ENCODE peak calls at places on chromosome 2, in ten cellular contexts. J, E, A, R, K, G, Z, I, X and B are unnamed samples.

GRCh38 chr2:8633186-8633734 is 48.6 kb upstream of the ID2 start:
- DNase-seq in J (no peak), E (no peak), A (no peak), R (no peak), K (no peak), G (peak; percentile 52), Z (no peak), I (no peak), X (no peak), B (no peak)

GRCh38 chr2:200428961-200429665 is 80.8 kb downstream of the KCTD18 start:
- DNase-seq in J (no peak), E (no peak), A (no peak), R (no peak), K (no peak), G (no peak), Z (no peak), I (no peak), X (no peak), B (no peak)

GRCh38 chr2:165793161-165793778 is 777 bp downstream of the GALNT3 start:
- DNase-seq in J (peak; percentile 27), E (no peak), A (peak; percentile 63), R (no peak), K (peak; percentile 40), G (no peak), Z (peak; percentile 17), I (peak; percentile 56), X (peak; percentile 48), B (no peak)

GRCh38 chr2:47072728-47073191 is 82.3 kb downstream of the STPG4 start:
- DNase-seq in J (no peak), E (no peak), A (no peak), R (no peak), K (no peak), G (no peak), Z (no peak), I (peak; percentile 53), X (no peak), B (peak; percentile 28)

GRCh38 chr2:6354546-6354945 is 511.2 kb downstream of the CMPK2 start:
- DNase-seq in J (no peak), E (no peak), A (no peak), R (no peak), K (no peak), G (no peak), Z (no peak), I (no peak), X (no peak), B (no peak)

GRCh38 chr2:98020992-98021713 is 25.4 kb upstream of the TMEM131 start:
- DNase-seq in J (no peak), E (no peak), A (no peak), R (no peak), K (peak; percentile 20), G (no peak), Z (no peak), I (peak; percentile 82), X (no peak), B (no peak)

GRCh38 chr2:170224692-170225091 is 46.7 kb downstream of the MYO3B start:
- DNase-seq in J (no peak), E (no peak), A (no peak), R (no peak), K (no peak), G (no peak), Z (no peak), I (no peak), X (no peak), B (no peak)

GRCh38 chr2:24115057-24115456 is 8.1 kb downstream of the PFN4 start:
- DNase-seq in J (peak; percentile 37), E (no peak), A (no peak), R (no peak), K (peak; percentile 45), G (no peak), Z (no peak), I (no peak), X (no peak), B (no peak)

GRCh38 chr2:105578166-105578565 is 166.5 kb upstream of the NCK2 start:
- DNase-seq in J (no peak), E (no peak), A (no peak), R (no peak), K (no peak), G (no peak), Z (no peak), I (peak; percentile 27), X (no peak), B (no peak)

GRCh38 chr2:135650721-135651120 is 90.9 kb upstream of the UBXN4 start:
- DNase-seq in J (no peak), E (no peak), A (no peak), R (peak; percentile 4), K (no peak), G (no peak), Z (no peak), I (no peak), X (peak; percentile 10), B (no peak)

GRCh38 chr2:229586746-229587705 is 127.3 kb downstream of the DNER start:
- DNase-seq in J (peak; percentile 88), E (peak; percentile 6), A (peak; percentile 78), R (peak; percentile 90), K (peak; percentile 96), G (peak; percentile 76), Z (peak; percentile 87), I (peak; percentile 75), X (peak; percentile 87), B (peak; percentile 50)

DNA sequence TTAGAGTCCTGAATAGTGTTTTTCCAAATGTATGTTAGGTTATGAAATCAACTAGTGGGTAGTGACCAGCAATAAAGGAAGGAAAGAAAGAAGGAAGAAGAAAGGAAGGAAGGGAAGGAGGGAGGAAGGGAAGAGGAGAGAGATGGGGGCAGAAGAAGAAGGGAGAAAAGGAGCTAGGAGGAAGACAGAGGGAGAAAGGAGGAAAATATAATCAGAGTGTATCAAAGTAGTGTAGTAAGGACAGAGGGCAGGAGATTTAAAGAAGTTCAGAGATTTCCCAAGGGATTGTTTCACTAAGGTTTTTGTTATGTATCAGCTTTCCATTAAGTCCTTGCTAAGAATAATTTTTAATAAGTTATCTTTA is 99.0 kb upstream of the ZFP36L2 start:
- DNase-seq in J (no peak), E (no peak), A (no peak), R (no peak), K (no peak), G (no peak), Z (no peak), I (no peak), X (no peak), B (no peak)
- H3K4me3 ChIP-seq in J (no peak overlapping the region), E (no peak overlapping the region), A (no peak overlapping the region), R (no peak overlapping the region), K (no peak overlapping the region), G (no peak overlapping the region), Z (no peak overlapping the region), I (no peak overlapping the region), X (no peak overlapping the region), B (no peak overlapping the region)

DNA sequence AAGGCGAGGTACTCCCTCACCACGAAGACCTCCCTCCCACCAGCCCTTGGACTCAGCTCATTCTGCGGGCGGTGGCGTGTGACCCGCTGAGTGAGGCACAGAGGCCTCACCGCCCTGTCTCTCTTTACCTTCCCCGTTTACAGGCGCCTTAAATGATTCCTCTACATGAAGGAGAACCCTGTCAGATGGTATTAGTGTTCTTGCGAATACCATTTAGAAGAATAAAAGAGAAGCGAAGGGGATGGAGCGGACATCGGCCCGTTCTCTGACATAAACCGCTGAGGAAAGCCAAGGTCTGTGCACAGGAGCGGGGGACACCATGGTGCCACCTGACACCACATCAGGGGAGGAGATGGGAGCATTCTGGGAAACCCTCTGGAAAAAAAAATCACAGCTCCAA is 179.8 kb downstream of the HDAC4 start:
- DNase-seq in J (no peak), E (no peak), A (no peak), R (no peak), K (no peak), G (no peak), Z (no peak), I (no peak), X (no peak), B (no peak)
- H3K4me3 ChIP-seq in J (peak overlapping the region; percentile 69), E (no peak overlapping the region), A (no peak overlapping the region), R (no peak overlapping the region), K (no peak overlapping the region), G (no peak overlapping the region), Z (no peak overlapping the region), I (no peak overlapping the region), X (no peak overlapping the region), B (no peak overlapping the region)

DNA sequence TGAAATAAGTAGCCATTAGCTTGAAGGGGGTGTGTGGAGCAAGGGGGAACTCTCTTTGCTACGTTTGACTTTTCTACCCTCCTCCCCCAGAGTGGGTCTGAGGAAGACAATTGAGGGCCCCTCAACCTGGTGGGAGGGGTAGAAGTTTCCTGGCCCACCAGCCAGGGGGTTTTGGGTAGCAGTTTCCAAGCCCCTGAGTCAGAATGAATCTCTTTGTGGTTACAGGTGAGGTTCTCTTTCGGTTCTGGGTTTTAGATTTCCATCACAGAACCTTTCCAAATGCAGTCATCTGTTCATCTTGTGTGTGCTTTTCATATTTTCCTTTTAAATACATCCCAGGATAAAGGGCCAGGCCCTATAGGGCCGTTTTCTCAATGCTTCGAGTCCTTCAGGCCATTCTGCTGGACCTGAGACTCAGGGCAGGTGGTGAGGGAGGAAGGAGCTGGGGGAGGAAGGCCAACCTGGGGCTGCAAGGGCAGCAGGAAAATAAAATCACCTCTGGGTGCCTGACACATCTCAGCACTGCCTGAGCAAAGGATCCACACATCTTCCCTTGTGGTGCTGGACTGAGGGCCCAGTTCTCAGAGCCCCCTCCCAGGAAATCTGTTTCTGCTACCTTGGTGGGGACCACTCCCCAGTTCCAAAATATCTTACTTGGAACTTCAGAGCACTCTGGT is 4.7 kb downstream of the LBH start:
- DNase-seq in J (no peak), E (no peak), A (no peak), R (no peak), K (no peak), G (no peak), Z (no peak), I (no peak), X (no peak), B (peak; percentile 52)
- H3K4me3 ChIP-seq in J (peak overlapping the region; percentile 91), E (no peak overlapping the region), A (no peak overlapping the region), R (no peak overlapping the region), K (no peak overlapping the region), G (peak overlapping the region; percentile 97), Z (no peak overlapping the region), I (no peak overlapping the region), X (no peak overlapping the region), B (no peak overlapping the region)

GRCh38 chr2:4678937-4679336 is 975.6 kb downstream of the DCDC2C start:
- DNase-seq in J (no peak), E (no peak), A (no peak), R (no peak), K (no peak), G (no peak), Z (no peak), I (no peak), X (peak; percentile 9), B (no peak)

GRCh38 chr2:4670331-4670730 is 967.0 kb downstream of the DCDC2C start:
- DNase-seq in J (no peak), E (no peak), A (no peak), R (no peak), K (no peak), G (no peak), Z (no peak), I (no peak), X (no peak), B (no peak)

GRCh38 chr2:4673025-4673489 is 969.7 kb downstream of the DCDC2C start:
- DNase-seq in J (peak; percentile 0), E (no peak), A (no peak), R (peak; percentile 1), K (peak; percentile 3), G (peak; percentile 4), Z (no peak), I (no peak), X (no peak), B (no peak)

GRCh38 chr2:4675295-4675694 is 971.9 kb downstream of the DCDC2C start:
- DNase-seq in J (no peak), E (no peak), A (no peak), R (no peak), K (no peak), G (no peak), Z (no peak), I (no peak), X (no peak), B (no peak)

GRCh38 chr2:4674007-4674406 is 970.6 kb downstream of the DCDC2C start:
- DNase-seq in J (no peak), E (no peak), A (no peak), R (no peak), K (no peak), G (no peak), Z (no peak), I (no peak), X (no peak), B (no peak)
- H3K4me3 ChIP-seq in J (no peak overlapping the region), E (no peak overlapping the region), A (no peak overlapping the region), R (no peak overlapping the region), K (no peak overlapping the region), G (no peak overlapping the region), Z (no peak overlapping the region), I (no peak overlapping the region), X (no peak overlapping the region), B (no peak overlapping the region)